ENCODE peak calls at places on chromosome X, in six cellular contexts. Z is C1 segment of cervical spinal cord, F is NCI-H2227 treated with DMSO at 0.1 percent for 48 hours, A is heart right ventricle, Y is NCI-H748 treated with DMSO at 0.1 percent for 48 hours, N is fibroblast of the aortic adventitia. O is an unnamed sample.

GRCh38 chrX:96729053-96729452 is 44.4 kb downstream of the DIAPH2 start:
- DNase-seq in Z (no peak), F (no peak), A (no peak), Y (no peak), N (no peak), O (no peak)

GRCh38 chrX:22674947-22675346 is 324.8 kb upstream of the DDX53 start:
- DNase-seq in Z (no peak), F (peak), A (no peak), Y (peak), N (no peak), O (no peak)

GRCh38 chrX:28347526-28347925 is 239.7 kb upstream of the IL1RAPL1 start:
- DNase-seq in Z (no peak), F (no peak), A (no peak), Y (no peak), N (no peak), O (no peak)

GRCh38 chrX:149036086-149036485 is 469.0 kb downstream of the IDS start:
- DNase-seq in Z (no peak), F (no peak), A (no peak), Y (no peak), N (no peak), O (no peak)

GRCh38 chrX:140318306-140318705 is 186.6 kb downstream of the SOX3 start:
- DNase-seq in Z (no peak), F (no peak), A (no peak), Y (no peak), N (peak), O (no peak)

GRCh38 chrX:41153453-41153852 is 68.2 kb downstream of the USP9X start:
- DNase-seq in Z (no peak), F (no peak), A (no peak), Y (no peak), N (no peak), O (no peak)

GRCh38 chrX:19585370-19586082 is 70.2 kb upstream of the MAP3K15 start:
- DNase-seq in Z (no peak), F (no peak), A (no peak), Y (no peak), N (no peak), O (peak)

GRCh38 chrX:75522565-75523411 is at the start of gene ZDHHC15:
- DNase-seq in Z (no peak), F (peak), A (peak), Y (peak), N (no peak), O (peak)

GRCh38 chrX:154008521-154008920 is 11.2 kb downstream of the IRAK1 start:
- DNase-seq in Z (no peak), F (no peak), A (no peak), Y (no peak), N (no peak), O (no peak)

GRCh38 chrX:101482296-101482695 is 3.0 kb upstream of the ARMCX4 start:
- DNase-seq in Z (no peak), F (no peak), A (no peak), Y (no peak), N (peak), O (no peak)

GRCh38 chrX:46582325-46582724 is 8.8 kb downstream of the CHST7 start:
- DNase-seq in Z (no peak), F (no peak), A (no peak), Y (no peak), N (peak), O (no peak)

GRCh38 chrX:16603822-16604221 is 46.1 kb upstream of the S100G start:
- DNase-seq in Z (no peak), F (no peak), A (no peak), Y (no peak), N (no peak), O (no peak)

GRCh38 chrX:153687121-153688039 is at the start of gene SLC6A8:
- DNase-seq in Z (no peak), F (peak), A (peak), Y (no peak), N (peak), O (peak)